ENCODE peak calls at places on chromosomes 6 and 20, in eight cellular contexts. E is ovary; O is A549; G is IMR-90; X is CD8-positive, alpha-beta T cell; U is Peyer's patch; Z is heart left ventricle; B is tibial artery. V is an unnamed sample.
A peak's percentile ranks its signal among the peaks of the same experiment; 100 is the strongest.

GRCh38 chr20:25271486-25272222 is 23.8 kb downstream of the PYGB start:
- DNase-seq in X (no peak), Z (peak; percentile 18), B (peak; percentile 52), G (no peak), E (peak; percentile 8), O (no peak), U (peak; percentile 2), V (no peak)

GRCh38 chr6:31441368-31442267 is 38.2 kb downstream of the MICA start:
- DNase-seq in O (peak; percentile 50), E (peak; percentile 85), Z (peak; percentile 87), X (peak; percentile 83), U (peak; percentile 89), B (peak; percentile 88), G (peak; percentile 34), V (peak; percentile 84)

GRCh38 chr6:34025851-34026250 is 120.0 kb downstream of the GRM4 start:
- DNase-seq in X (no peak), B (no peak), U (no peak), O (no peak), Z (no peak), E (no peak), G (no peak), V (no peak)

GRCh38 chr6:158663465-158664167 is 13.8 kb downstream of the SYTL3 start:
- DNase-seq in O (no peak), E (no peak), Z (no peak), X (no peak), B (no peak), G (no peak), U (no peak), V (no peak)

GRCh38 chr6:151118453-151119123 is 121.2 kb upstream of the AKAP12 start:
- DNase-seq in E (no peak), Z (no peak), U (no peak), G (no peak), X (no peak), B (no peak), O (no peak), V (no peak)

GRCh38 chr6:74128536-74128935 is 432.5 kb downstream of the CD109 start:
- DNase-seq in G (peak; percentile 63), B (no peak), U (no peak), X (no peak), E (no peak), O (no peak), Z (no peak), V (no peak)

GRCh38 chr20:2946988-2947961 is 74.0 kb downstream of the PTPRA start:
- DNase-seq in Z (no peak), O (peak; percentile 16), E (no peak), U (no peak), X (no peak), G (peak; percentile 75), B (no peak), V (no peak)

GRCh38 chr6:35218456-35218855 is 4.7 kb downstream of the SCUBE3 start:
- DNase-seq in X (no peak), B (no peak), E (no peak), U (no peak), Z (no peak), G (no peak), O (no peak), V (no peak)

GRCh38 chr6:53588816-53589509 is 44.1 kb upstream of the GCLC start:
- DNase-seq in U (no peak), G (no peak), E (no peak), O (no peak), B (no peak), X (no peak), Z (no peak), V (no peak)

GRCh38 chr6:83867527-83868161 is 8.2 kb downstream of the CYB5R4 start:
- DNase-seq in O (peak; percentile 92), E (no peak), Z (peak; percentile 54), U (no peak), G (peak; percentile 92), B (peak; percentile 69), X (peak; percentile 47), V (peak; percentile 88)

GRCh38 chr6:116371384-116372209 is 850 bp downstream of the DSE start:
- DNase-seq in G (peak; percentile 94), U (peak; percentile 49), B (peak; percentile 88), E (peak; percentile 89), Z (peak; percentile 81), O (peak; percentile 69), X (peak; percentile 27), V (peak; percentile 90)

GRCh38 chr6:15420959-15421438 is 175.1 kb downstream of the JARID2 start:
- DNase-seq in G (no peak), X (no peak), E (no peak), O (no peak), Z (peak; percentile 48), B (no peak), U (no peak), V (no peak)

GRCh38 chr6:17099401-17100059 is 2.3 kb upstream of the STMND1 start:
- DNase-seq in X (no peak), Z (no peak), O (no peak), E (no peak), B (no peak), G (no peak), U (no peak), V (no peak)

GRCh38 chr6:56954389-56955170 is at the start of gene BEND6:
- DNase-seq in Z (peak; percentile 49), G (peak; percentile 87), X (peak; percentile 23), B (peak; percentile 63), O (peak; percentile 72), E (peak; percentile 64), U (no peak), V (peak; percentile 47)

GRCh38 chr6:10414766-10415592 is at the start of gene TFAP2A:
- DNase-seq in Z (no peak), B (no peak), E (no peak), U (no peak), G (peak; percentile 56), O (peak; percentile 80), X (no peak), V (no peak)

GRCh38 chr6:138088307-138088744 is 18.9 kb downstream of the PERP start:
- DNase-seq in X (no peak), B (no peak), E (no peak), O (peak; percentile 84), G (peak; percentile 97), U (no peak), Z (no peak), V (no peak)

GRCh38 chr20:56414842-56415765 is 3.0 kb downstream of the CASS4 start:
- DNase-seq in G (peak; percentile 97), B (no peak), E (no peak), X (peak; percentile 68), Z (no peak), U (no peak), O (no peak), V (no peak)

GRCh38 chr6:98944598-98945011 is 3.1 kb downstream of the FBXL4 start:
- DNase-seq in Z (no peak), E (no peak), B (no peak), X (no peak), O (peak; percentile 14), G (peak; percentile 72), U (no peak), V (no peak)

DNA sequence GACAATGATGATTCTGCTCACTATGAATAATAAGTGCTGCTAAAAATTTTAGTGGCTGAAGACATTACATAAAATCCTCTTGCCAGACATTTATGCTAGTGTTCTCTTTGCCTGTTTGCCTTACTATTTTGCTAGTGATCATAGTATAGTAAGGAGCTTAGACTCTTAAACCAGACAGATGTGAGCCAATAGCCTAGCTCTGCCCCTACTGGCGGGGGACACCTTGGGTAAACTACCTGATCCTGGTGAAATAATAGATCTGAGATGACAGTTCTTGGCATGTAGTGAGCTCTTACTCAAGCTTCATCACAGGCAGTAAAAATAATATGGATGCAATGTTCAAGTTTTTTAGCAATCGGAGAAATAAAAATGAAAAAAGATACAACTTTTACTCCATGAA is 18.8 kb downstream of the ENPP3 start:
- DNase-seq in B (no peak), O (no peak), G (no peak), E (no peak), Z (no peak), U (no peak), X (no peak), V (no peak)
- H3K27ac ChIP-seq in B (no peak overlapping the region), O (no peak overlapping the region), G (no peak overlapping the region), E (no peak overlapping the region), Z (no peak overlapping the region), U (no peak overlapping the region), X (no peak overlapping the region), V (no peak overlapping the region)

GRCh38 chr6:72639920-72640621 is 18.2 kb downstream of the KCNQ5 start:
- DNase-seq in O (no peak), Z (no peak), E (no peak), B (no peak), X (no peak), G (no peak), U (no peak), V (no peak)
- TF ChIP-seq CTCF in O (no peak), Z (no peak), E (no peak), B (no peak), X (no peak), G (peak; percentile 19), U (no peak), V (no peak)

GRCh38 chr6:133741375-133741861 is 147.5 kb upstream of the TCF21 start:
- DNase-seq in U (no peak), X (no peak), E (no peak), Z (no peak), O (peak; percentile 80), G (peak; percentile 13), B (no peak), V (no peak)
- H3K27ac ChIP-seq in U (peak overlapping the region; percentile 25), X (no peak overlapping the region), E (no peak overlapping the region), Z (no peak overlapping the region), O (peak overlapping the region; percentile 47), G (peak overlapping the region; percentile 28), B (no peak overlapping the region), V (no peak overlapping the region)

GRCh38 chr6:166456360-166457156 is 73.8 kb upstream of the MPC1 start:
- DNase-seq in U (peak; percentile 35), Z (no peak), G (peak; percentile 5), O (peak; percentile 9), X (no peak), B (no peak), E (no peak), V (no peak)
- TF ChIP-seq CTCF in U (no peak), Z (no peak), G (peak; percentile 16), O (no peak), X (no peak), B (peak; percentile 21), E (no peak), V (no peak)

V was measured in left lung.